ENCODE peak calls at places on chromosomes 1 and 21, in five cellular contexts. P, B, S, H and I are unnamed samples.

GRCh38 chr1:53644909-53645689 is 93.9 kb downstream of the GLIS1 start:
- DNase-seq in B (no peak), P (no peak), S (no peak), H (no peak), I (no peak)

GRCh38 chr21:27590271-27590670 is 623.4 kb upstream of the ADAMTS5 start:
- DNase-seq in B (no peak), H (no peak), S (no peak), P (no peak), I (no peak)

GRCh38 chr1:214458541-214458940 is 92.9 kb downstream of the PTPN14 start:
- DNase-seq in B (no peak), H (no peak), P (no peak), S (no peak), I (no peak)

GRCh38 chr1:8025061-8025670 is 943 bp downstream of the ERRFI1 start:
- DNase-seq in H (no peak), P (no peak), S (no peak), B (no peak), I (peak; percentile 43)

GRCh38 chr1:10251325-10252103 is 41.1 kb downstream of the KIF1B start:
- DNase-seq in P (no peak), B (no peak), S (no peak), H (no peak), I (no peak)

GRCh38 chr1:11072216-11072917 is 12.5 kb upstream of the SRM start:
- DNase-seq in H (peak; percentile 28), S (no peak), P (no peak), B (no peak), I (no peak)

GRCh38 chr1:148435406-148435805 is 47.7 kb downstream of the PPIAL4G start:
- DNase-seq in B (no peak), P (no peak), H (no peak), S (no peak), I (no peak)

GRCh38 chr1:247905899-247906503 is 10.6 kb downstream of the OR2W3 start:
- DNase-seq in B (no peak), P (no peak), H (no peak), S (no peak), I (no peak)

GRCh38 chr1:171141336-171142051 is 43.6 kb upstream of the FMO2 start:
- DNase-seq in B (peak; percentile 96), H (no peak), S (no peak), P (no peak), I (no peak)

GRCh38 chr1:102891868-102892625 is 216.3 kb downstream of the COL11A1 start:
- DNase-seq in S (no peak), P (peak; percentile 1), H (no peak), B (no peak), I (no peak)

GRCh38 chr1:36614571-36614970 is 131.9 kb upstream of the CSF3R start:
- DNase-seq in H (no peak), P (no peak), B (no peak), S (no peak), I (no peak)

GRCh38 chr1:177354247-177354646 is 183.5 kb downstream of the BRINP2 start:
- DNase-seq in B (no peak), S (no peak), H (no peak), P (no peak), I (no peak)

GRCh38 chr1:111535256-111536191 is 32.1 kb upstream of the ADORA3 start:
- DNase-seq in P (no peak), H (no peak), S (peak; percentile 2), B (no peak), I (no peak)

GRCh38 chr1:22373252-22373651 is 78.4 kb upstream of the ZBTB40 start:
- DNase-seq in H (no peak), P (no peak), S (no peak), B (no peak), I (no peak)

GRCh38 chr1:220563564-220563963 is 35.6 kb downstream of the MARK1 start:
- DNase-seq in P (no peak), S (no peak), H (no peak), B (no peak), I (no peak)

GRCh38 chr1:33010946-33011731 is 25.5 kb downstream of the AK2 start:
- DNase-seq in H (no peak), P (no peak), S (no peak), B (no peak), I (peak; percentile 78)

GRCh38 chr1:151060241-151061011 is at the start of gene MLLT11:
- DNase-seq in S (peak; percentile 27), B (no peak), H (peak; percentile 93), P (peak; percentile 70), I (peak; percentile 92)

GRCh38 chr1:116390195-116390594 is 17.2 kb downstream of the ATP1A1 start:
- DNase-seq in H (no peak), S (no peak), B (no peak), P (no peak), I (no peak)

GRCh38 chr1:167890400-167890799 is 23.5 kb downstream of the ADCY10 start:
- DNase-seq in S (no peak), B (no peak), P (no peak), H (no peak), I (no peak)

GRCh38 chr1:228341814-228342626 is 64.6 kb downstream of the TRIM11 start:
- DNase-seq in B (no peak), P (no peak), H (no peak), S (no peak), I (no peak)

GRCh38 chr1:36729716-36730510 is 247.2 kb upstream of the CSF3R start:
- DNase-seq in S (no peak), P (no peak), B (no peak), H (no peak), I (no peak)

GRCh38 chr1:214432247-214432646 is 119.2 kb downstream of the PTPN14 start:
- DNase-seq in B (no peak), S (no peak), P (no peak), H (no peak), I (no peak)

GRCh38 chr1:89605692-89606091 is 27.2 kb upstream of the LRRC8C start:
- DNase-seq in P (peak; percentile 83), H (no peak), B (no peak), S (no peak), I (no peak)

GRCh38 chr1:104378414-104378813 is 628.7 kb downstream of the AMY1C start:
- DNase-seq in H (no peak), P (no peak), B (no peak), S (no peak), I (no peak)

GRCh38 chr1:203668401-203668800 is 41.8 kb downstream of the ATP2B4 start:
- DNase-seq in B (no peak), P (peak; percentile 40), H (no peak), S (no peak), I (no peak)

GRCh38 chr1:33396188-33397124 is 34.4 kb downstream of the PHC2 start:
- DNase-seq in P (no peak), B (no peak), S (no peak), H (no peak), I (no peak)

GRCh38 chr1:29379438-29380073 is 143.2 kb downstream of the PTPRU start:
- DNase-seq in S (no peak), H (peak; percentile 79), P (peak; percentile 19), B (no peak), I (no peak)

GRCh38 chr1:43563779-43564616 is 33.3 kb downstream of the PTPRF start:
- DNase-seq in B (no peak), P (no peak), H (no peak), S (peak; percentile 23), I (peak; percentile 64)